ENCODE peak calls at places on chromosomes 5 and 9, in six cellular contexts. D is LNCaP clone FGC, T is neural progenitor cell, H is retinal pigment epithelial cell, W is esophagus squamous epithelium, L is neural crest cell. V is an unnamed sample.

GRCh38 chr5:149387081-149387611 is 8.1 kb upstream of the IL17B start:
- DNase-seq in D (no peak), L (no peak), H (no peak), W (no peak), T (no peak), V (no peak)

GRCh38 chr9:69976165-69976564 is 67.5 kb upstream of the MAMDC2 start:
- DNase-seq in H (peak; percentile 54), D (no peak), T (no peak), L (no peak), W (no peak), V (no peak)

GRCh38 chr5:93305984-93306383 is 275.0 kb downstream of the NR2F1-AS1 start:
- DNase-seq in T (peak; percentile 19), H (no peak), W (no peak), L (no peak), D (peak; percentile 44), V (no peak)

GRCh38 chr5:64693636-64694035 is 3.3 kb downstream of the SHISAL2B start:
- DNase-seq in W (no peak), L (no peak), T (no peak), H (no peak), D (no peak), V (no peak)

GRCh38 chr5:119792154-119792799 is 162.9 kb downstream of the FAM170A start:
- DNase-seq in L (no peak), T (no peak), D (no peak), H (no peak), W (no peak), V (no peak)

GRCh38 chr5:95664204-95664786 is 17.7 kb downstream of the RFESD start:
- DNase-seq in T (peak; percentile 31), L (peak; percentile 34), H (no peak), W (no peak), D (no peak), V (no peak)

GRCh38 chr5:76303917-76304316 is 99.2 kb upstream of the IQGAP2 start:
- DNase-seq in H (no peak), W (no peak), L (no peak), D (no peak), T (no peak), V (no peak)

GRCh38 chr9:113356686-113357292 is 7.4 kb downstream of the BSPRY start:
- DNase-seq in L (no peak), T (no peak), H (no peak), W (no peak), D (no peak), V (no peak)

GRCh38 chr9:113221800-113222481 is 597 bp downstream of the SLC31A1 start:
- DNase-seq in H (no peak), L (peak; percentile 2), W (no peak), T (no peak), D (no peak), V (no peak)

DNA sequence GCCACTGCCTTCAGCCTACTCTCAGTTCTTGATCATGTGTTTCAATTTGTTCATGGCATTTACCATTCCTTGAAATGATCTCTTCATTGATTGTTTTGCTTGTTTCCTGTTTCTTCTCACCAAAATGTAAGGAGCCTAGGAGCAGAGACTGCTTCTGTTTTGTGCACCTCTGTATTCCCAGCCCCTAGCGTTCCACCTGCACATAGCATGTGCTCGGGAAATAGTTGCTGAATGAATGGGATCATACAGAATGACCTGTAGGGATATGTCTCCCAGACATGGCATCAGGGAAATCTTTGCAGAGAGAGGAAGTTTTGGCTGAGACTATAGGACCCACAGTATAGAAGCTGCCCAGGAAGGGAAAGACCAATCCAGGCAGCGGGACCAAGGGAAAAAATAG is 6.2 kb upstream of the CERCAM start:
- DNase-seq in W (no peak), L (no peak), H (no peak), D (no peak), T (peak; percentile 26), V (no peak)
- TF ChIP-seq CTCF in W (peak; percentile 32), L (peak; percentile 45), H (peak; percentile 38), D (no peak), T (peak; percentile 40), V (peak; percentile 42)

GRCh38 chr9:5437254-5438216 is at the start of gene PLGRKT:
- DNase-seq in W (peak; percentile 91), D (peak; percentile 87), H (peak; percentile 79), L (peak; percentile 75), T (peak; percentile 94), V (peak; percentile 78)
- TF ChIP-seq CTCF in W (peak; percentile 30), D (peak; percentile 21), H (peak; percentile 11), L (peak; percentile 46), T (peak; percentile 35), V (peak; percentile 33)

GRCh38 chr5:116037236-116037822 is 5.1 kb downstream of the ARL14EPL start:
- DNase-seq in D (no peak), W (no peak), H (no peak), L (no peak), T (no peak), V (no peak)

GRCh38 chr5:116035123-116035522 is 2.9 kb downstream of the ARL14EPL start:
- DNase-seq in T (no peak), D (no peak), W (no peak), L (no peak), H (no peak), V (no peak)

GRCh38 chr5:116032991-116033390 is 719 bp downstream of the ARL14EPL start:
- DNase-seq in W (no peak), H (no peak), L (no peak), D (no peak), T (no peak), V (no peak)

GRCh38 chr5:116032094-116032517 is at the start of gene ARL14EPL:
- DNase-seq in T (peak; percentile 18), L (no peak), H (peak; percentile 94), W (no peak), D (no peak), V (no peak)
- TF ChIP-seq CTCF in T (peak; percentile 24), L (peak; percentile 23), H (peak; percentile 55), W (no peak), D (peak; percentile 52), V (peak; percentile 13)

GRCh38 chr5:57225553-57225952 is 51.7 kb downstream of the GPBP1 start:
- DNase-seq in T (no peak), W (no peak), L (no peak), H (no peak), D (no peak), V (no peak)
- TF ChIP-seq CTCF in T (no peak), W (no peak), L (no peak), H (no peak), D (no peak), V (no peak)

GRCh38 chr5:176817864-176818377 is 7.6 kb downstream of the UNC5A start:
- DNase-seq in L (peak; percentile 53), D (no peak), T (peak; percentile 95), H (no peak), W (no peak), V (no peak)
- TF ChIP-seq CTCF in L (peak; percentile 64), D (peak; percentile 34), T (peak; percentile 65), H (peak; percentile 55), W (peak; percentile 23), V (peak; percentile 57)

V was measured in progenitor cell of endocrine pancreas.